ENCODE peak calls at places on chromosomes 16 and 17, in seven cellular contexts. L, D, G, Z, W, Q and E are unnamed samples.

GRCh38 chr16:75789237-75789636 is 62.9 kb upstream of the CPHXL start:
- DNase-seq in L (peak; percentile 2), D (no peak), G (peak; percentile 47), Z (no peak), W (no peak), Q (peak; percentile 4), E (peak; percentile 11)

GRCh38 chr17:44914148-44914547 is 1.2 kb downstream of the GFAP start:
- DNase-seq in L (no peak), D (no peak), G (no peak), Z (no peak), W (no peak), Q (no peak), E (no peak)

GRCh38 chr16:11254913-11255736 is 879 bp downstream of the SOCS1 start:
- DNase-seq in L (no peak), D (peak; percentile 55), G (peak; percentile 63), Z (peak; percentile 46), W (no peak), Q (no peak), E (no peak)

GRCh38 chr17:82551779-82552457 is 32.4 kb downstream of the FOXK2 start:
- DNase-seq in L (no peak), D (peak; percentile 84), G (peak; percentile 81), Z (peak; percentile 49), W (peak; percentile 54), Q (peak; percentile 37), E (no peak)

GRCh38 chr17:13735444-13735843 is 133.7 kb upstream of the HS3ST3A1 start:
- DNase-seq in L (no peak), D (no peak), G (peak; percentile 7), Z (no peak), W (no peak), Q (no peak), E (no peak)

GRCh38 chr16:88815901-88816589 is 4.3 kb upstream of the APRT start:
- DNase-seq in L (no peak), D (no peak), G (peak; percentile 46), Z (peak; percentile 34), W (no peak), Q (no peak), E (no peak)

GRCh38 chr16:15464401-15465186 is 30.2 kb downstream of the BMERB1 start:
- DNase-seq in L (no peak), D (no peak), G (no peak), Z (no peak), W (no peak), Q (no peak), E (no peak)

GRCh38 chr17:82941021-82942001 is 101.5 kb upstream of the ZNF750 start:
- DNase-seq in L (no peak), D (peak; percentile 8), G (no peak), Z (no peak), W (no peak), Q (no peak), E (no peak)

GRCh38 chr16:17437142-17437720 is 33.5 kb downstream of the XYLT1 start:
- DNase-seq in L (no peak), D (no peak), G (no peak), Z (no peak), W (no peak), Q (no peak), E (no peak)

GRCh38 chr16:83215417-83216001 is 588.7 kb downstream of the CDH13 start:
- DNase-seq in L (no peak), D (peak; percentile 20), G (peak; percentile 37), Z (peak; percentile 6), W (no peak), Q (peak; percentile 1), E (no peak)

GRCh38 chr17:80956321-80957190 is 35.1 kb upstream of the CHMP6 start:
- DNase-seq in L (no peak), D (peak; percentile 10), G (no peak), Z (no peak), W (no peak), Q (no peak), E (no peak)

GRCh38 chr16:52474679-52475078 is 72.3 kb downstream of the TOX3 start:
- DNase-seq in L (no peak), D (no peak), G (no peak), Z (no peak), W (no peak), Q (no peak), E (no peak)

GRCh38 chr17:62626719-62627218 is 701 bp upstream of the MRC2 start:
- DNase-seq in L (peak; percentile 42), D (peak; percentile 35), G (peak; percentile 81), Z (no peak), W (no peak), Q (peak; percentile 61), E (peak; percentile 76)

GRCh38 chr17:12789976-12790805 is 893 bp downstream of the ARHGAP44 start:
- DNase-seq in L (no peak), D (no peak), G (no peak), Z (no peak), W (no peak), Q (no peak), E (no peak)

GRCh38 chr17:8630227-8630801 is at the start of gene MYH10:
- DNase-seq in L (no peak), D (peak; percentile 19), G (no peak), Z (no peak), W (no peak), Q (no peak), E (no peak)

GRCh38 chr17:27430383-27430840 is 25.8 kb upstream of the KSR1 start:
- DNase-seq in L (no peak), D (no peak), G (no peak), Z (no peak), W (no peak), Q (no peak), E (no peak)

GRCh38 chr17:1485748-1486376 is 6.6 kb downstream of the MYO1C start:
- DNase-seq in L (no peak), D (peak; percentile 65), G (peak; percentile 74), Z (no peak), W (no peak), Q (no peak), E (no peak)

GRCh38 chr17:14019186-14019956 is 49.9 kb upstream of the COX10 start:
- DNase-seq in L (no peak), D (no peak), G (no peak), Z (no peak), W (no peak), Q (peak; percentile 3), E (no peak)

GRCh38 chr17:32267690-32268205 is 2.1 kb downstream of the RHBDL3 start:
- DNase-seq in L (no peak), D (peak; percentile 51), G (no peak), Z (no peak), W (no peak), Q (no peak), E (no peak)

GRCh38 chr16:63050391-63050790 is 1014.2 kb upstream of the CDH8 start:
- DNase-seq in L (no peak), D (no peak), G (no peak), Z (no peak), W (no peak), Q (no peak), E (no peak)

GRCh38 chr16:8572919-8573724 is 17.2 kb downstream of the TMEM114 start:
- DNase-seq in L (no peak), D (peak; percentile 28), G (peak; percentile 53), Z (no peak), W (no peak), Q (no peak), E (no peak)

GRCh38 chr17:73646409-73647305 is 2.4 kb upstream of the SDK2 start:
- DNase-seq in L (no peak), D (no peak), G (peak; percentile 50), Z (no peak), W (no peak), Q (no peak), E (no peak)

GRCh38 chr17:48149174-48150106 is 41.9 kb downstream of the SNX11 start:
- DNase-seq in L (no peak), D (no peak), G (peak; percentile 38), Z (no peak), W (no peak), Q (no peak), E (no peak)

GRCh38 chr16:55576369-55576768 is 9.9 kb downstream of the CAPNS2 start:
- DNase-seq in L (no peak), D (no peak), G (no peak), Z (no peak), W (no peak), Q (no peak), E (no peak)

GRCh38 chr16:10362077-10362863 is 23.6 kb upstream of the ATF7IP2 start:
- DNase-seq in L (no peak), D (no peak), G (no peak), Z (no peak), W (no peak), Q (no peak), E (no peak)

GRCh38 chr16:81455006-81455405 is 10.4 kb downstream of the CMIP start:
- DNase-seq in L (no peak), D (no peak), G (no peak), Z (no peak), W (no peak), Q (no peak), E (no peak)

GRCh38 chr17:52737071-52737470 is 578.6 kb upstream of the CA10 start:
- DNase-seq in L (no peak), D (no peak), G (no peak), Z (no peak), W (no peak), Q (no peak), E (no peak)
- TF ChIP-seq CTCF in L (no peak), D (no peak), G (no peak), Z (no peak), W (no peak), Q (no peak), E (no peak)

DNA sequence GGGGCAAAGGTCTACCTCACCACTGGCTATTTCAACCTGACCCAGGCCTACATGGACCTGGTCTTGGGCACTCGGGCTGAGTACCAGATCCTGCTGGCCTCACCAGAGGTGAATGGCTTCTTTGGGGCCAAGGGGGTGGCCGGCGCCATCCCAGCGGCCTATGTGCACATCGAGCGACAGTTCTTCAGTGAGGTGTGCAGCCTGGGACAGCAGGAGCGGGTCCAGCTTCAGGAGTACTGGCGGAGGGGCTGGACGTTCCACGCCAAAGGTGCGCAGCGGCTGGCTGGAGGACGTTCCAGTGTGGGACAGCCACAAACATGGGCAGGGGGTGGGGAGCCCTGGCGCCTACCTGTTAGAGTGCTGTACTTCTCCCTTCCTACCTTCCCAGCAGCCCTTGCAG is 25.4 kb downstream of the PGS1 start:
- DNase-seq in L (no peak), D (no peak), G (no peak), Z (no peak), W (no peak), Q (no peak), E (no peak)
- H3K4me3 ChIP-seq in L (no peak overlapping the region), D (no peak overlapping the region), G (no peak overlapping the region), Z (no peak overlapping the region), W (no peak overlapping the region), Q (no peak overlapping the region), E (no peak overlapping the region)

GRCh38 chr16:47036201-47036600 is 62.7 kb upstream of the DNAJA2 start:
- DNase-seq in L (no peak), D (no peak), G (no peak), Z (no peak), W (no peak), Q (no peak), E (no peak)
- TF ChIP-seq CTCF in L (no peak), D (no peak), G (no peak), Z (no peak), W (no peak), Q (no peak), E (no peak)

DNA sequence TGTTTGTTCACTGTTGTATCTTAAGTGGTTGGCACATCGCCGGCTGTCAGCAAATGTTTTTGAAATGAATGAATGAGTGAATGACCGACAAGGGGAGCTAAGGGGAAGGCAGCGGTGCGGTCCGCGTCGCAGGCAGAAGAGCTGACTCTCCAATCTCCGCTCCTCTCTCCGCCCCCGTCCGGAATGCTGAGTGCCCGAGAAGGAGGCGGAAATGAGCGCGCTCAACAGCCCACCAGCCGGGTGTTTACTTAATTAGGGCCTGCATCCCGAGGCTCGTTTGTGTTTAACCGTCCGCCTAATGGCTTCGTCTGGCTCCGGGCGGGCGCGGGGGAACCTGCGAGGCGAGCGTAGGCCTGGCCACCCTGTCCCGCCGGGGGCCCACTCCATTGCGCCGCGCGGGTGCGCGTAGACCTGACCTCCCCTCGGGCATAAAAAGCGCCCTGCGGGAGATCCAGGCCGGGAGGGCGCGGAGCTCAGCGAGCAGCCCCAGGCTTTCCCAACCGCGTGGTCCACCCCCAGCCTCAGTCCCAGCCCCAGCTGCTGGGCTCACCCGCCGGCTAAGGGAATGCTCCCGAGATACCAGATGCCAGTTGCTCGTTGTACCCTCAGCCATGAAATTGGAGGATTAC is 2.6 kb upstream of the CDH3 start:
- DNase-seq in L (no peak), D (no peak), G (no peak), Z (no peak), W (no peak), Q (no peak), E (no peak)
- H3K4me3 ChIP-seq in L (peak overlapping the region; percentile 18), D (no peak overlapping the region), G (no peak overlapping the region), Z (no peak overlapping the region), W (no peak overlapping the region), Q (peak overlapping the region; percentile 13), E (peak overlapping the region; percentile 19)